ENCODE peak calls at places on chromosomes 1 and 21, in ten cellular contexts. One of them, this sample, is unnamed.

GRCh38 chr1:112713466-112714312 is 1.4 kb downstream of the PPM1J start:
- DNase-seq in SJSA1: peak; percentile 40
- DNase-seq in astrocyte of the spinal cord: no peak
- DNase-seq in uterus: no peak
- DNase-seq in keratinocyte: no peak
- DNase-seq in HepG2: no peak
- DNase-seq in pancreas: peak; percentile 54
- DNase-seq in fibroblast of lung: no peak
- DNase-seq in coronary artery: peak; percentile 76
- DNase-seq in skeletal muscle cell: no peak
- DNase-seq in this sample: no peak

GRCh38 chr1:202915146-202915545 is 11.9 kb downstream of the KLHL12 start:
- DNase-seq in fibroblast of lung: no peak
- DNase-seq in skeletal muscle cell: no peak
- DNase-seq in coronary artery: no peak
- DNase-seq in pancreas: no peak
- DNase-seq in astrocyte of the spinal cord: no peak
- DNase-seq in SJSA1: no peak
- DNase-seq in uterus: no peak
- DNase-seq in keratinocyte: no peak
- DNase-seq in HepG2: no peak
- DNase-seq in this sample: no peak

GRCh38 chr1:110464340-110464739 is 13.4 kb downstream of the PROK1 start:
- DNase-seq in HepG2: peak; percentile 18
- DNase-seq in skeletal muscle cell: peak; percentile 42
- DNase-seq in coronary artery: no peak
- DNase-seq in pancreas: no peak
- DNase-seq in uterus: no peak
- DNase-seq in keratinocyte: no peak
- DNase-seq in astrocyte of the spinal cord: peak; percentile 10
- DNase-seq in SJSA1: no peak
- DNase-seq in fibroblast of lung: peak; percentile 47
- DNase-seq in this sample: peak; percentile 67

GRCh38 chr1:181485276-181486097 is 2.2 kb downstream of the CACNA1E start:
- DNase-seq in keratinocyte: no peak
- DNase-seq in uterus: no peak
- DNase-seq in SJSA1: no peak
- DNase-seq in fibroblast of lung: no peak
- DNase-seq in HepG2: no peak
- DNase-seq in pancreas: no peak
- DNase-seq in astrocyte of the spinal cord: no peak
- DNase-seq in skeletal muscle cell: no peak
- DNase-seq in coronary artery: no peak
- DNase-seq in this sample: no peak

GRCh38 chr1:58597076-58597475 is 20.0 kb upstream of the TACSTD2 start:
- DNase-seq in pancreas: no peak
- DNase-seq in astrocyte of the spinal cord: no peak
- DNase-seq in SJSA1: no peak
- DNase-seq in uterus: no peak
- DNase-seq in coronary artery: no peak
- DNase-seq in keratinocyte: no peak
- DNase-seq in skeletal muscle cell: no peak
- DNase-seq in HepG2: no peak
- DNase-seq in fibroblast of lung: no peak
- DNase-seq in this sample: peak; percentile 60

GRCh38 chr21:43355925-43356289 is 71.0 kb downstream of the SIK1 start:
- DNase-seq in keratinocyte: no peak
- DNase-seq in coronary artery: no peak
- DNase-seq in uterus: no peak
- DNase-seq in HepG2: peak; percentile 80
- DNase-seq in astrocyte of the spinal cord: no peak
- DNase-seq in pancreas: no peak
- DNase-seq in fibroblast of lung: no peak
- DNase-seq in skeletal muscle cell: no peak
- DNase-seq in SJSA1: no peak
- DNase-seq in this sample: no peak

GRCh38 chr1:21933397-21934248 is 3.5 kb downstream of the HSPG2 start:
- DNase-seq in skeletal muscle cell: no peak
- DNase-seq in uterus: peak; percentile 87
- DNase-seq in coronary artery: no peak
- DNase-seq in SJSA1: no peak
- DNase-seq in fibroblast of lung: no peak
- DNase-seq in astrocyte of the spinal cord: no peak
- DNase-seq in HepG2: no peak
- DNase-seq in keratinocyte: no peak
- DNase-seq in pancreas: no peak
- DNase-seq in this sample: no peak

GRCh38 chr1:193321242-193321842 is 134.9 kb upstream of the B3GALT2 start:
- DNase-seq in keratinocyte: no peak
- DNase-seq in coronary artery: no peak
- DNase-seq in SJSA1: peak; percentile 52
- DNase-seq in skeletal muscle cell: no peak
- DNase-seq in fibroblast of lung: no peak
- DNase-seq in astrocyte of the spinal cord: peak; percentile 70
- DNase-seq in HepG2: no peak
- DNase-seq in pancreas: no peak
- DNase-seq in uterus: no peak
- DNase-seq in this sample: no peak

GRCh38 chr1:149848811-149849210 is 50.6 kb upstream of the BOLA1 start:
- DNase-seq in HepG2: peak; percentile 10
- DNase-seq in keratinocyte: no peak
- DNase-seq in uterus: no peak
- DNase-seq in fibroblast of lung: peak; percentile 12
- DNase-seq in coronary artery: no peak
- DNase-seq in skeletal muscle cell: no peak
- DNase-seq in SJSA1: no peak
- DNase-seq in astrocyte of the spinal cord: peak; percentile 10
- DNase-seq in pancreas: peak; percentile 3
- DNase-seq in this sample: peak; percentile 7

GRCh38 chr1:149845416-149845815 is 54.0 kb upstream of the BOLA1 start:
- DNase-seq in skeletal muscle cell: no peak
- DNase-seq in pancreas: peak; percentile 2
- DNase-seq in keratinocyte: no peak
- DNase-seq in coronary artery: no peak
- DNase-seq in uterus: no peak
- DNase-seq in SJSA1: no peak
- DNase-seq in HepG2: no peak
- DNase-seq in fibroblast of lung: peak; percentile 3
- DNase-seq in astrocyte of the spinal cord: no peak
- DNase-seq in this sample: no peak

GRCh38 chr1:149846042-149846441 is 53.3 kb upstream of the BOLA1 start:
- DNase-seq in SJSA1: no peak
- DNase-seq in pancreas: peak; percentile 4
- DNase-seq in HepG2: no peak
- DNase-seq in astrocyte of the spinal cord: no peak
- DNase-seq in fibroblast of lung: peak; percentile 2
- DNase-seq in uterus: no peak
- DNase-seq in keratinocyte: no peak
- DNase-seq in skeletal muscle cell: no peak
- DNase-seq in coronary artery: no peak
- DNase-seq in this sample: no peak

GRCh38 chr1:149848340-149848771 is 51.0 kb upstream of the BOLA1 start:
- DNase-seq in uterus: no peak
- DNase-seq in HepG2: peak; percentile 37
- DNase-seq in keratinocyte: no peak
- DNase-seq in SJSA1: no peak
- DNase-seq in astrocyte of the spinal cord: peak; percentile 2
- DNase-seq in coronary artery: no peak
- DNase-seq in pancreas: peak; percentile 17
- DNase-seq in fibroblast of lung: peak; percentile 1
- DNase-seq in skeletal muscle cell: no peak
- DNase-seq in this sample: peak; percentile 3

DNA sequence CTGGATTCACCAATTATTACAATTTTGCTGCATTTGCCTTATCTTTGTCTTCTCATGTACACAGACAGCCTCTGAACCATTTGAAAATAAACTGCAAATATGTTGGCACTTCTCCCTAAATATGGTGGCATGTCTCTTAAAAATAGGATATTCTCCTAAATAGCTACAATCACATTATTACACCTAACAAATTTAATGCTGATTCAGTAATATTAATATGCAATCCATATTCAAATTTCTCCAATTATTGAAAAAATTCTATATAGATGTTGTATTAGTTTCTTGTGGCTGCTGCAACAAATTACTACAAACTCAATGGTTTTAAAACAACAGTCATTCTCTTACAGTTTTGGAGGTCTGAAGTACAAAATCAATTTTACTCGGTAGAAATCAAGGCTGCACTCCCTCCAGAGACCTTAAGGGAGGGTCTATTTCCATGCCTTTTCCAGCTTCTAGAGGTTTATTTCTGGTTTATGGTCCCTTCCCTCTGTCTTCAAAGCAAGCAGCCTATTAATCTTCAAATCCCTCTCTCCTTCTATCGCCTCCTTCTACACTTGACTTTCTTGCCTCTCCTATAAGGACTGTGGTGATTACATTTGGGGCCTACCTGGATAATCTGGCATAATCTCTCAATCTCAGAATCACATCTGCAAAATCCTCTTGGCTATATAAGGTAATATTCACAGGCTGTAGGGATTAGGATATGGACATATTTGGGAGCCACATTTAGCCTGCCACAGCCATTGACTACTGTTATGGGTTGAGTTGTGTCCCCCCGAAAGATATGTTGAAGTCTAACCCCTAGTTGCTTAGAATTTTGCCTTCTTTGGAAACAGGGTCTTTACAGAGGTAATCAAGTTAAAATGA is 52.5 kb upstream of the BOLA1 start:
- DNase-seq in coronary artery: no peak
- DNase-seq in keratinocyte: no peak
- DNase-seq in SJSA1: no peak
- DNase-seq in skeletal muscle cell: no peak
- DNase-seq in astrocyte of the spinal cord: no peak
- DNase-seq in pancreas: no peak
- DNase-seq in HepG2: no peak
- DNase-seq in uterus: no peak
- DNase-seq in fibroblast of lung: no peak
- DNase-seq in this sample: no peak
- H3K4me3 ChIP-seq in coronary artery: no peak overlapping the region
- H3K4me3 ChIP-seq in keratinocyte: no peak overlapping the region
- H3K4me3 ChIP-seq in SJSA1: no peak overlapping the region
- H3K4me3 ChIP-seq in skeletal muscle cell: no peak overlapping the region
- H3K4me3 ChIP-seq in astrocyte of the spinal cord: no peak overlapping the region
- H3K4me3 ChIP-seq in pancreas: no peak overlapping the region
- H3K4me3 ChIP-seq in HepG2: no peak overlapping the region
- H3K4me3 ChIP-seq in uterus: no peak overlapping the region
- H3K4me3 ChIP-seq in fibroblast of lung: no peak overlapping the region
- H3K4me3 ChIP-seq in this sample: no peak overlapping the region

GRCh38 chr1:243916160-243916559 is 66.1 kb upstream of the AKT3 start:
- DNase-seq in HepG2: no peak
- DNase-seq in skeletal muscle cell: no peak
- DNase-seq in fibroblast of lung: no peak
- DNase-seq in astrocyte of the spinal cord: no peak
- DNase-seq in uterus: no peak
- DNase-seq in keratinocyte: no peak
- DNase-seq in coronary artery: no peak
- DNase-seq in pancreas: no peak
- DNase-seq in SJSA1: no peak
- DNase-seq in this sample: no peak

GRCh38 chr1:243923292-243924171 is 73.5 kb upstream of the AKT3 start:
- DNase-seq in pancreas: no peak
- DNase-seq in astrocyte of the spinal cord: peak; percentile 6
- DNase-seq in coronary artery: no peak
- DNase-seq in HepG2: no peak
- DNase-seq in keratinocyte: no peak
- DNase-seq in fibroblast of lung: no peak
- DNase-seq in SJSA1: no peak
- DNase-seq in uterus: no peak
- DNase-seq in skeletal muscle cell: no peak
- DNase-seq in this sample: no peak

GRCh38 chr1:243917177-243917862 is 67.3 kb upstream of the AKT3 start:
- DNase-seq in keratinocyte: no peak
- DNase-seq in fibroblast of lung: peak; percentile 77
- DNase-seq in coronary artery: no peak
- DNase-seq in HepG2: no peak
- DNase-seq in skeletal muscle cell: peak; percentile 37
- DNase-seq in uterus: peak; percentile 60
- DNase-seq in astrocyte of the spinal cord: peak; percentile 75
- DNase-seq in SJSA1: peak; percentile 85
- DNase-seq in pancreas: no peak
- DNase-seq in this sample: peak; percentile 86

GRCh38 chr1:243921113-243921512 is 71.1 kb upstream of the AKT3 start:
- DNase-seq in skeletal muscle cell: no peak
- DNase-seq in pancreas: no peak
- DNase-seq in uterus: no peak
- DNase-seq in fibroblast of lung: no peak
- DNase-seq in astrocyte of the spinal cord: no peak
- DNase-seq in HepG2: no peak
- DNase-seq in SJSA1: no peak
- DNase-seq in coronary artery: no peak
- DNase-seq in keratinocyte: no peak
- DNase-seq in this sample: no peak

GRCh38 chr1:243917863-243918565 is 68.0 kb upstream of the AKT3 start:
- DNase-seq in SJSA1: peak; percentile 56
- DNase-seq in astrocyte of the spinal cord: peak; percentile 26
- DNase-seq in pancreas: no peak
- DNase-seq in keratinocyte: no peak
- DNase-seq in skeletal muscle cell: no peak
- DNase-seq in coronary artery: no peak
- DNase-seq in HepG2: no peak
- DNase-seq in uterus: peak; percentile 29
- DNase-seq in fibroblast of lung: peak; percentile 37
- DNase-seq in this sample: peak; percentile 38
- H3K4me3 ChIP-seq in SJSA1: peak overlapping the region; percentile 44
- H3K4me3 ChIP-seq in astrocyte of the spinal cord: peak overlapping the region; percentile 55
- H3K4me3 ChIP-seq in pancreas: peak overlapping the region; percentile 21
- H3K4me3 ChIP-seq in keratinocyte: peak overlapping the region; percentile 39
- H3K4me3 ChIP-seq in skeletal muscle cell: peak overlapping the region; percentile 54
- H3K4me3 ChIP-seq in coronary artery: peak overlapping the region; percentile 72
- H3K4me3 ChIP-seq in HepG2: no peak overlapping the region
- H3K4me3 ChIP-seq in uterus: peak overlapping the region; percentile 28
- H3K4me3 ChIP-seq in fibroblast of lung: peak overlapping the region; percentile 73
- H3K4me3 ChIP-seq in this sample: peak overlapping the region; percentile 57

DNA sequence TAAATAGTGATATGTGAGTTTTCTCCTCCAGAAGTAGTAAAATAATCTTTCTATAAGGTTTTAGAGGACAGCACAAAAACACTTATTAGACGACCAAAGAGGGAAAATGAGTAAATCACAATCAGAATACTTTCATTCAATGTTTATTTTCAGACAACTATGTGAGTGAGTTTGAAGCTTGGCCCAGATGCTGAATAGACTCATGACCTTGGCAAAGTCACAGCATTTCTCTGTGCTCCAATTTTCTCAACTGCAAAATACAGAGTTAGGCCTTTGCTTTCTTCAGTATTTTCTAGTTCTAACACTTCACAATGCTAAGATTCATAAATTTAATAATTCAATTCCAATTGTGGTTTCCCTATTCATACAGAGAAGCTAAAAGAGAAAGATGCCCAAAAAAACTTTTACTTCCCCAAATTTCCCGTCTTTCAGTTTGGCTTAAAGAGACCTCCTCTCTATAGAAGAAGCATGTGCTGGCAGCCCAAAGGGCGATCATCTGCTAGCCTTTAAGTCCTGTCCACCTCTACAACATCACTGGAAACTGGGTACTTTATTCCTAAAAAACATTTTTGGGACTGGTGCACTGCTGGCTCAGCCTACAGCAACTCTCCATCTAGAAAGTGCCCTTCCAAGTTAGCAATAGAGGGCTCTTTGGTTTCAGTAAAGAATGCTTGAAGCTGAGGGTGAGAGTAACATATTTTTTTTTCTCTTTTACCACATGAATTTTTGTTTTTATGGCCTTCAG is 116.8 kb upstream of the GORAB start:
- DNase-seq in pancreas: no peak
- DNase-seq in fibroblast of lung: peak; percentile 63
- DNase-seq in keratinocyte: no peak
- DNase-seq in coronary artery: no peak
- DNase-seq in astrocyte of the spinal cord: peak; percentile 32
- DNase-seq in uterus: peak; percentile 28
- DNase-seq in SJSA1: no peak
- DNase-seq in skeletal muscle cell: no peak
- DNase-seq in HepG2: no peak
- DNase-seq in this sample: peak; percentile 69
- H3K4me3 ChIP-seq in pancreas: no peak overlapping the region
- H3K4me3 ChIP-seq in fibroblast of lung: no peak overlapping the region
- H3K4me3 ChIP-seq in keratinocyte: no peak overlapping the region
- H3K4me3 ChIP-seq in coronary artery: no peak overlapping the region
- H3K4me3 ChIP-seq in astrocyte of the spinal cord: no peak overlapping the region
- H3K4me3 ChIP-seq in uterus: no peak overlapping the region
- H3K4me3 ChIP-seq in SJSA1: no peak overlapping the region
- H3K4me3 ChIP-seq in skeletal muscle cell: no peak overlapping the region
- H3K4me3 ChIP-seq in HepG2: no peak overlapping the region
- H3K4me3 ChIP-seq in this sample: no peak overlapping the region

DNA sequence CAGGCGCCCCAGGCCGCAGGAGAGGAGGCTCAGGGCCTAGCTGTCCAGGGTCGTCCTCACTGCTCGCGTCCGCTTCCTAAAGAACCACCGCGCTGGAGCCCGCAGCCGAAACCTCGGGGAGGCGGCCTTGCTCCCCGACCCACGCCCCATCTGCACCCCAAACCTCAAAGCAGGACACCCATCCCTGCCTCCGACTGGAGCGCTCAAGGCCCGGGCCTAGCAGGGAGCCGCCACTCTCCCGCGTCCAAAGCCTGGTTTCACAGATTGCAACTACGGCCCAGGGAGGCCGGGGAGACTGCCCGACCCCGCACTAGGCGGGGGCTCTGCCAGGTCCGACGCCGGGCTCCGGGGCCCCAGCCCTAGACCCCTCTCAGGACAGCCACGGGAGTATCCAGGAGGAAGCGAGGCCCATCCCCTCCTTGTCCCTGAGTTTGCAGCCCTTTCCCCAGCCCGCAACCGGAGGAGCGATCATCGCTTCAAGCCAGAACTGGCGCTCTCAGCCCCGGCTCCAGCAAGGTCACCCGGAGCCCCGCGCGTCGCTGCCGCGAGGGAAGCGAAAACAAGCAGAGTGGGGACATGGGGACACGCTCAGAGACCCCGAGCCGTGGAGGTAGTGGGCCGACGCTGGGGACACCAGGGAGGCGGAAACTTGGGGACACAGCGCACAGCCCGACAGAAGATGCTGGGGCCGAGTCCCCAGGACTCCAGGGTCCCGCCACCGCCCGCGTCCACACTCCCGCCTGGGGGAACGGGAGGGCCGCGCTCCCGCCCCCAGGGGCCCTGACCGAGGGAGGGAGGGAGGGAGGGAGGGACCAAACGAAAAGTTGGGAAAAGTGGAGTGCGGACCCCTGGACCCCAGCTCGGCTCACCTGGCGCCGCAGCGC is 474 bp downstream of the TMEM200B start:
- DNase-seq in coronary artery: peak; percentile 79
- DNase-seq in SJSA1: no peak
- DNase-seq in HepG2: no peak
- DNase-seq in skeletal muscle cell: no peak
- DNase-seq in pancreas: peak; percentile 17
- DNase-seq in astrocyte of the spinal cord: peak; percentile 8
- DNase-seq in uterus: peak; percentile 51
- DNase-seq in fibroblast of lung: peak; percentile 58
- DNase-seq in keratinocyte: no peak
- DNase-seq in this sample: peak; percentile 30
- H3K4me3 ChIP-seq in coronary artery: peak overlapping the region; percentile 90
- H3K4me3 ChIP-seq in SJSA1: no peak overlapping the region
- H3K4me3 ChIP-seq in HepG2: peak overlapping the region; percentile 89
- H3K4me3 ChIP-seq in skeletal muscle cell: peak overlapping the region; percentile 67
- H3K4me3 ChIP-seq in pancreas: peak overlapping the region; percentile 42
- H3K4me3 ChIP-seq in astrocyte of the spinal cord: peak overlapping the region; percentile 63
- H3K4me3 ChIP-seq in uterus: peak overlapping the region; percentile 73
- H3K4me3 ChIP-seq in fibroblast of lung: peak overlapping the region; percentile 64
- H3K4me3 ChIP-seq in keratinocyte: peak overlapping the region; percentile 29
- H3K4me3 ChIP-seq in this sample: peak overlapping the region; percentile 62

This sample was measured in fibroblast of mammary gland.